ENCODE peak calls at places on chromosomes 16 and 17, in seven cellular contexts. W is A549; G is upper lobe of right lung; V is cardiac fibroblast; T is CD4-positive, alpha-beta T cell; S is upper lobe of left lung; J is WTC11. X is an unnamed sample.

GRCh38 chr17:82244413-82245140 is 15.7 kb downstream of the SLC16A3 start:
- DNase-seq in W (no peak), G (no peak), V (peak; percentile 61), T (no peak), S (no peak), J (no peak), X (no peak)

GRCh38 chr16:50381679-50382440 is 13.1 kb upstream of the BRD7 start:
- DNase-seq in W (no peak), G (no peak), V (no peak), T (no peak), S (no peak), J (peak; percentile 61), X (no peak)

GRCh38 chr16:29992371-29992967 is 2.9 kb downstream of the HIRIP3 start:
- DNase-seq in W (no peak), G (no peak), V (peak; percentile 64), T (no peak), S (peak; percentile 81), J (no peak), X (no peak)

GRCh38 chr17:44183024-44183423 is 3.7 kb upstream of the TMUB2 start:
- DNase-seq in W (no peak), G (no peak), V (no peak), T (no peak), S (no peak), J (no peak), X (no peak)

GRCh38 chr16:46731691-46732555 is 16.2 kb downstream of the MYLK3 start:
- DNase-seq in W (no peak), G (no peak), V (peak; percentile 65), T (no peak), S (no peak), J (no peak), X (no peak)

GRCh38 chr17:44197980-44198720 is 1.5 kb downstream of the ATXN7L3 start:
- DNase-seq in W (peak; percentile 75), G (no peak), V (peak; percentile 71), T (no peak), S (peak; percentile 59), J (no peak), X (no peak)

GRCh38 chr16:10744370-10745030 is 858 bp downstream of the NUBP1 start:
- DNase-seq in W (peak; percentile 25), G (peak; percentile 35), V (no peak), T (no peak), S (peak; percentile 62), J (no peak), X (no peak)

GRCh38 chr17:83133302-83134121 is 54.1 kb downstream of the METRNL start:
- DNase-seq in W (no peak), G (peak; percentile 54), V (no peak), T (no peak), S (peak; percentile 12), J (no peak), X (peak; percentile 10)

GRCh38 chr16:4556112-4556511 is at the start of gene C16orf96:
- DNase-seq in W (no peak), G (no peak), V (no peak), T (no peak), S (no peak), J (no peak), X (no peak)

GRCh38 chr17:3030096-3030495 is 33.3 kb downstream of the OR1D5 start:
- DNase-seq in W (no peak), G (no peak), V (peak; percentile 92), T (no peak), S (peak; percentile 2), J (no peak), X (no peak)

GRCh38 chr17:4003501-4004421 is 39.5 kb upstream of the ATP2A3 start:
- DNase-seq in W (no peak), G (no peak), V (no peak), T (no peak), S (no peak), J (peak; percentile 59), X (no peak)

GRCh38 chr17:82300707-82301270 is 16.6 kb downstream of the CD7 start:
- DNase-seq in W (peak; percentile 84), G (peak; percentile 85), V (peak; percentile 77), T (peak; percentile 60), S (peak; percentile 82), J (peak; percentile 72), X (peak; percentile 70)

GRCh38 chr16:66717112-66717675 is 20.7 kb upstream of the CMTM4 start:
- DNase-seq in W (no peak), G (no peak), V (peak; percentile 65), T (no peak), S (peak; percentile 31), J (peak; percentile 57), X (no peak)

GRCh38 chr16:50021509-50021908 is 3.5 kb upstream of the CNEP1R1 start:
- DNase-seq in W (no peak), G (no peak), V (peak; percentile 10), T (no peak), S (no peak), J (peak; percentile 42), X (no peak)

GRCh38 chr17:49229805-49230600 is 584 bp downstream of the PHOSPHO1 start:
- DNase-seq in W (no peak), G (no peak), V (no peak), T (no peak), S (no peak), J (no peak), X (no peak)

GRCh38 chr17:82089723-82090548 is 8.1 kb downstream of the FASN start:
- DNase-seq in W (no peak), G (no peak), V (no peak), T (no peak), S (no peak), J (no peak), X (no peak)

GRCh38 chr16:82192665-82193064 is 22.6 kb upstream of the MPHOSPH6 start:
- DNase-seq in W (no peak), G (no peak), V (peak; percentile 67), T (no peak), S (no peak), J (no peak), X (no peak)

GRCh38 chr17:492015-492399 is 139.4 kb upstream of the RPH3AL start:
- DNase-seq in W (no peak), G (no peak), V (no peak), T (no peak), S (no peak), J (no peak), X (no peak)

GRCh38 chr16:14020141-14020540 is 51.0 kb upstream of the MRTFB start:
- DNase-seq in W (no peak), G (no peak), V (no peak), T (no peak), S (no peak), J (no peak), X (no peak)

GRCh38 chr16:55682086-55682485 is 26.3 kb downstream of the SLC6A2 start:
- DNase-seq in W (no peak), G (no peak), V (no peak), T (no peak), S (no peak), J (no peak), X (no peak)

GRCh38 chr16:24999088-24999670 is 16.0 kb downstream of the ARHGAP17 start:
- DNase-seq in W (no peak), G (no peak), V (no peak), T (no peak), S (no peak), J (no peak), X (no peak)

GRCh38 chr16:24996731-24997130 is 18.4 kb downstream of the ARHGAP17 start:
- DNase-seq in W (no peak), G (no peak), V (no peak), T (no peak), S (no peak), J (no peak), X (no peak)

GRCh38 chr16:24997665-24998064 is 17.5 kb downstream of the ARHGAP17 start:
- DNase-seq in W (no peak), G (no peak), V (no peak), T (no peak), S (no peak), J (no peak), X (no peak)

GRCh38 chr16:24999856-25000447 is 15.2 kb downstream of the ARHGAP17 start:
- DNase-seq in W (no peak), G (no peak), V (no peak), T (no peak), S (no peak), J (no peak), X (no peak)

GRCh38 chr16:24998201-24998600 is 17.0 kb downstream of the ARHGAP17 start:
- DNase-seq in W (no peak), G (no peak), V (no peak), T (no peak), S (no peak), J (no peak), X (no peak)
- TF ChIP-seq CTCF in W (no peak), G (no peak), V (no peak), T (no peak), S (no peak), J (no peak), X (no peak)

GRCh38 chr17:39719966-39720365 is 10.4 kb downstream of the MIEN1 start:
- DNase-seq in W (no peak), G (no peak), V (no peak), T (no peak), S (no peak), J (no peak), X (no peak)
- TF ChIP-seq CTCF in W (no peak), G (no peak), V (no peak), T (no peak), S (no peak), J (no peak), X (no peak)

DNA sequence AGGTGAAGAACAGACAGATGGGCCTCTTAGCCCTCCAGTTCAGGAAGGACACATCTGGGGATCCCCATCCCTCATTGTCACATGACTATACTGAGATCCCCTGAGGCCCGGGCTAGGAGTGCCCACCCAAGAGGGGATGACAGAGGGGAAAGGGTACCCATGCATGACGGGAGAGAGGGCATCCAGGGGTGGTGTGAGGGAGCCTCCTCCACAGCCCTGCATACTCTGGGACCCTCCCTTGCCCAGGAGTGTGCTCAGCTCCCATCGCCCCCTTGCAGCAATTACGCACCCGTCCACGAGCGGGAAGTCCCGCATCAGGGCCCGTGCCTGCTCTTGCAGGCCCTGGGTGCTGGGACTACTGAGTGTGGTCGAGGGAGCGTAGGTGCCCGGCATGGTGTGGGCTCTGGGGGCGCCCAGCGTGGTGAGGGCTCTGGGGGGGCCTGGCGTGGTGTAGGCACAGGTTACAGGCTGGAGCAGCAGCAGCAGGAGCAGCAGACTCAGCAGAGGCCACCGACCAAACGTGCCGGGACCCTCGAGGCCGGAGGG is 6.5 kb downstream of the DPEP2 start:
- DNase-seq in W (no peak), G (no peak), V (no peak), T (no peak), S (no peak), J (no peak), X (no peak)
- TF ChIP-seq CTCF in W (no peak), G (no peak), V (no peak), T (no peak), S (no peak), J (no peak), X (no peak)

DNA sequence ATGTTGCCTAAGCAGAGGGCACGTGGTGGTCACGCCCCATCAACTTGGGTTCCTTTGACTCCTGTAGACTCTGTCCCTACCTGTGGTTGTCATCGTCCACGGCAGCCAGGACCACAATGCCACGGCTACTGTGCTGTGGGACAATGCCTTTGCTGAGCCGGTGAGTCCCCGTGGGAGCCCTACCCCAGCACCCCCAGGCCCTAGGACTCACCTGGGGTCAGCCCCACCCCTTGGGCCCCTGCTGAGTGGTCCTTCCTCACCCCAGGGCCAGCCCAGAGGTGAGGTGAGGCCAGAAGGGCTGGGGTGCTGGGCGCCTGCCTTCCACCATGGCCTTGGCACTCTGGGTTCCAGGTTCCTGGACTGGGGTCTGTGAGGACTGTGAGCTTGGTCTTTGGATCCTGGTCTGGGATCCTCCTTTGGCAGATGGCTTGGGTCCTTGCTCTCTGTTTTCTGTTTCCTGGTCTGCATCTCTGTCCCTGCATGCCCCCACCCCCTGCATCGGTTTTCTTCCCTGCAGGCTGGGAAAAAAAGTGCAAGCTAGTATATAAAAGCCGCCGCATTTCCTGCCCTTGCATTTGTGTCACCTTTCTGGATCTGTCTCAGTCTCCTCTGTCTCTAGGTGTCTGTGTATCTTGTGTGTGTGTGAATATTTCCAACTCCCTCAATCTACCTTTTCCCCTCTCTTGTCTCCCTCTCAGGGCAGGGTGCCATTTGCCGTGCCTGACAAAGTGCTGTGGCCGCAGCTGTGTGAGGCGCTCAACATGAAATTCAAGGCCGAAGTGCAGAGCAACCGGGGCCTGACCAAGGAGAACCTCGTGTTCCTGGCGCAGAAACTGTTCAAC is 17.5 kb downstream of the STAT5A start:
- DNase-seq in W (no peak), G (no peak), V (no peak), T (no peak), S (no peak), J (no peak), X (no peak)
- TF ChIP-seq CTCF in W (no peak), G (no peak), V (no peak), T (peak; percentile 40), S (no peak), J (no peak), X (no peak)